ENCODE peak calls at places on chromosomes 4 and X, in five cellular contexts. M is esophagus squamous epithelium; R is tibial nerve; U is CD8-positive, alpha-beta T cell; K is fibroblast of mammary gland. A is an unnamed sample.

GRCh38 chr4:179352221-179352620 is 1910.0 kb upstream of the AGA start:
- DNase-seq in M (no peak), R (no peak), U (no peak), K (no peak), A (no peak)

GRCh38 chrX:134999469-134999868 is 8.7 kb downstream of the SMIM10 start:
- DNase-seq in M (no peak), R (no peak), U (no peak), K (peak; percentile 70), A (no peak)

GRCh38 chr4:125390126-125390525 is 75.4 kb downstream of the FAT4 start:
- DNase-seq in M (no peak), R (no peak), U (no peak), K (peak; percentile 93), A (no peak)

GRCh38 chr4:83785906-83786305 is 250.0 kb downstream of the GPAT3 start:
- DNase-seq in M (no peak), R (no peak), U (no peak), K (no peak), A (no peak)

GRCh38 chr4:77711469-77711868 is 105.8 kb downstream of the CXCL13 start:
- DNase-seq in M (no peak), R (no peak), U (no peak), K (no peak), A (no peak)

GRCh38 chr4:146450524-146450923 is 71.2 kb downstream of the SLC10A7 start:
- DNase-seq in M (no peak), R (no peak), U (no peak), K (no peak), A (no peak)

GRCh38 chr4:951186-951585 is 18.9 kb downstream of the TMEM175 start:
- DNase-seq in M (no peak), R (no peak), U (no peak), K (no peak), A (no peak)

GRCh38 chr4:140755811-140756291 is 334 bp downstream of the TBC1D9 start:
- DNase-seq in M (no peak), R (no peak), U (no peak), K (peak; percentile 35), A (peak; percentile 77)

GRCh38 chrX:25015486-25016360 is at the start of gene ARX:
- DNase-seq in M (no peak), R (no peak), U (no peak), K (peak; percentile 44), A (no peak)

GRCh38 chr4:18980516-18981233 is 959.1 kb upstream of the LCORL start:
- DNase-seq in M (no peak), R (no peak), U (no peak), K (no peak), A (no peak)

GRCh38 chrX:97524997-97525396 is 641.3 kb downstream of the RPA4 start:
- DNase-seq in M (no peak), R (no peak), U (no peak), K (no peak), A (no peak)

GRCh38 chr4:189035654-189036053 is 896.4 kb downstream of the TRIML1 start:
- DNase-seq in M (no peak), R (no peak), U (no peak), K (no peak), A (no peak)

GRCh38 chr4:102477657-102478056 is 23.5 kb upstream of the NFKB1 start:
- DNase-seq in M (no peak), R (no peak), U (no peak), K (peak; percentile 67), A (no peak)

GRCh38 chrX:111447298-111447697 is 35.3 kb upstream of the DCX start:
- DNase-seq in M (no peak), R (no peak), U (no peak), K (peak; percentile 25), A (no peak)

GRCh38 chr4:20512053-20512810 is 188.0 kb upstream of the PACRGL start:
- DNase-seq in M (no peak), R (no peak), U (no peak), K (no peak), A (no peak)

GRCh38 chrX:40663880-40664630 is 16.7 kb upstream of the CXorf38 start:
- DNase-seq in M (no peak), R (no peak), U (no peak), K (peak; percentile 39), A (no peak)

GRCh38 chrX:105894721-105895120 is 72.4 kb downstream of the NRK start:
- DNase-seq in M (no peak), R (no peak), U (no peak), K (no peak), A (no peak)

GRCh38 chrX:11541510-11541909 is 124.2 kb downstream of the ARHGAP6 start:
- DNase-seq in M (no peak), R (no peak), U (no peak), K (no peak), A (no peak)

GRCh38 chr4:153318696-153319320 is 25.7 kb upstream of the MND1 start:
- DNase-seq in M (no peak), R (no peak), U (no peak), K (peak; percentile 67), A (no peak)

GRCh38 chr4:167897116-167897515 is 195.2 kb upstream of the ANXA10 start:
- DNase-seq in M (no peak), R (no peak), U (no peak), K (peak; percentile 41), A (no peak)

GRCh38 chrX:24761306-24761705 is 67.6 kb downstream of the POLA1 start:
- DNase-seq in M (no peak), R (no peak), U (no peak), K (no peak), A (no peak)

GRCh38 chr4:175542787-175543186 is 269.3 kb downstream of the GPM6A start:
- DNase-seq in M (no peak), R (no peak), U (no peak), K (no peak), A (no peak)

GRCh38 chrX:65513610-65514009 is 21.0 kb downstream of the LAS1L start:
- DNase-seq in M (no peak), R (no peak), U (no peak), K (no peak), A (peak; percentile 52)

GRCh38 chr4:108620933-108621905 is 843 bp downstream of the RPL34 start:
- DNase-seq in M (no peak), R (no peak), U (no peak), K (peak; percentile 38), A (no peak)

GRCh38 chr4:170729897-170730296 is 640.1 kb upstream of the AADAT start:
- DNase-seq in M (no peak), R (no peak), U (no peak), K (no peak), A (no peak)

GRCh38 chr4:36326610-36327009 is 45.2 kb downstream of the DTHD1 start:
- DNase-seq in M (no peak), R (no peak), U (no peak), K (no peak), A (no peak)

GRCh38 chr4:142607976-142608375 is 238.1 kb downstream of the INPP4B start:
- DNase-seq in M (no peak), R (no peak), U (no peak), K (no peak), A (no peak)

GRCh38 chr4:158622251-158622650 is 49.4 kb downstream of the C4orf46 start:
- DNase-seq in M (no peak), R (no peak), U (no peak), K (peak; percentile 18), A (no peak)

GRCh38 chr4:158625544-158625943 is 46.1 kb downstream of the C4orf46 start:
- DNase-seq in M (no peak), R (no peak), U (no peak), K (no peak), A (no peak)

GRCh38 chr4:158624889-158625478 is 46.7 kb downstream of the C4orf46 start:
- DNase-seq in M (no peak), R (no peak), U (no peak), K (peak; percentile 79), A (no peak)

GRCh38 chr4:158621729-158622128 is 50.0 kb downstream of the C4orf46 start:
- DNase-seq in M (no peak), R (no peak), U (no peak), K (no peak), A (no peak)
- TF ChIP-seq CTCF in M (no peak), R (no peak), U (no peak), K (no peak), A (no peak)

GRCh38 chrX:99305573-99305972 is 1104.5 kb downstream of the PCDH19 start:
- DNase-seq in M (no peak), R (no peak), U (no peak), K (no peak), A (no peak)

DNA sequence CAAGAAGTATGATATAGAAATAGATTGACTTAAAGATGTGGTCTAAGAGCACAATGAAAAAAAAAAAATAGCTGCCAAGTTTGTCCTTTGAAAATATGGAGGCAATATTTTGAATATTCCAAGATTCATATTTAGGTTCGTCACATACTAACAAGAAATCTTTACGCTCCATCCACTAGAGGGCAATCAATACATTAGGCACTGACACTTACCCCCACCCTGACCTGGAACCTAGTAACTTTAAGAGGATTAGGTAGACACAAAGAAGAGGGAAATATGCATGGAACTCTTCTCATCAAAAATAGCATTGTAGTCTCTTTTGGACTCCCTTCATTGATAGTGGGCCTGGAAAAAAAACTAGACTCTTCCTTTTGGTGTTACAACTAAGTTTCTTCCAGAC is 1108.1 kb downstream of the PCDH19 start:
- DNase-seq in M (no peak), R (no peak), U (no peak), K (peak; percentile 5), A (no peak)
- TF ChIP-seq CTCF in M (no peak), R (no peak), U (no peak), K (peak; percentile 34), A (no peak)

DNA sequence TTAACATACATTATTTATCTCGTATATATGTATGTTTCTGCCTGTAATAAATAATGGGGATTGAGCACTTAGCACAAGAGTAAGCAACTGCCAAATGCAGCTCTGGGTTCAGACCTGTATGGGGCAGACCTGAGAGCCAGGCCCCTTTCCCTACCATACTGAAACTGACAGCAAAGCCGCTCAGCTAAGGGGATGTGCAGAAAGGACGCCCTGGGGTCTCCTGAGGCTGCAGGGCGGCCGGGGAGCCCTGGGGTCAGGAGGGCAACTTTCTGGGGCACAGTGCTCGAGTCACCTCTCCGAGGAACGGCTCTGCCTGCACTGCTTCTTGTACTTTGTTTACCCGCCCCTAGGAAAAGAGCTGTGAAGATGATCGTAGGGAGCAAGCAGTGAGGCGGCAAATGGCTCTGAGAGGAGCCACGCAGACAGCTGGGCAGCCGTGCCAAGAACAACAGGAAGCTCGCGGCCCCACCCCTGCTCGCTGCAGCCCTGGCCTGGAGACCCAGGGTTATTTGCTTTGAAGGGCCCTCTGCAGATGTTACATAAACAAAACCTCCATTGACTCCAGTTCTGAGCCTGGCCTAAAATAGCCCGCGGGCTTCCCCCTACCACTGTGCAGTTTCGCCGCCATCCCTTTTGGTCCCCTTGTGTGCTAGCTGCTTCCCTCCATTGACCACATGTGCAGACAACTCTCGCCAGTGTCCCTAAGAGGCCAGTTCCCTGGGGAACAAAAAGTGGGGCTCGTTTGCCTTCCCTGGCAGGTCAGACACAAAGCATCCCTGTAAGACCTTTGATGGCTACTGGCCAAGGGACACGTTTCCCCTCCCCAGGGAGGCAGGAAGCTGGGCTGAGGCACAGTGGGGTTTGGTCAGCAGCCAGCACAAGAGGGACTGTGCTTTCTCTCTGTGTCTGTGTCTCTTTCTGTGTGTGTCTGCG is 111.3 kb upstream of the LNX1 start:
- DNase-seq in M (no peak), R (peak; percentile 70), U (no peak), K (peak; percentile 84), A (peak; percentile 81)
- TF ChIP-seq CTCF in M (no peak), R (no peak), U (no peak), K (no peak), A (no peak)

DNA sequence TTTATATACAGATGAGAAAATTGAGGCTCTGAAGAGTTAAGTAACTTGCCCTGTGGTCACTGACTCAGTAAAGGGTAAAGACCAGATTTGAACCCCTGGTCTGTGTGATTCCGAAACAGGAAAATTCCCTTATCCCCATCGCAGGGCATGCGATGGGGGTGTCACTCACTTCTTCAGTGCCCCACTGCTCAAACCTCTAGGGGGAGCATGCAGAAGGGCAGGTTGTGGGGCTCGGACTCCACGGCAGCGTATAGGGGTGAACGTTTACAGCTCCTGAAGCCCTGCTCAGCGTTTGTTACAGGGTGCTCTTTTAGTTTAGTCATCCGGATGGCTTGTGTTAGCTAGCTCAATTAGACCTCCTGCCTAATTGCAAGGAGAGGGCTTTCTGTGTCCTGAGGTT is 3.7 kb upstream of the EXOC1 start:
- DNase-seq in M (no peak), R (no peak), U (no peak), K (no peak), A (no peak)
- TF ChIP-seq CTCF in M (no peak), R (no peak), U (no peak), K (no peak), A (no peak)